ENCODE peak calls at places on chromosomes 13 and 19, in five cellular contexts. O is aorta, V is spleen, Q is tibial nerve, P is epithelial cell of esophagus. D is an unnamed sample.

GRCh38 chr13:40345654-40346372 is 320.6 kb downstream of the FOXO1 start:
- DNase-seq in O (no peak), V (peak), Q (no peak), P (no peak), D (no peak)

GRCh38 chr13:39209731-39210633 is 171.7 kb downstream of the NHLRC3 start:
- DNase-seq in O (no peak), V (no peak), Q (no peak), P (peak), D (peak)

GRCh38 chr13:51148223-51148951 is 37.3 kb upstream of the C13orf42 start:
- DNase-seq in O (no peak), V (peak), Q (no peak), P (no peak), D (no peak)

GRCh38 chr19:5131031-5131865 is 162.3 kb downstream of the KDM4B start:
- DNase-seq in O (no peak), V (peak), Q (no peak), P (no peak), D (no peak)

GRCh38 chr13:31725841-31726240 is 13.5 kb upstream of the RXFP2 start:
- DNase-seq in O (no peak), V (no peak), Q (no peak), P (peak), D (no peak)

GRCh38 chr13:35714096-35714495 is 237.6 kb upstream of the MAB21L1 start:
- DNase-seq in O (no peak), V (no peak), Q (no peak), P (peak), D (no peak)

GRCh38 chr13:63910406-63910957 is 2494.8 kb upstream of the PCDH20 start:
- DNase-seq in O (no peak), V (no peak), Q (no peak), P (no peak), D (peak)

GRCh38 chr19:31491246-31491645 is 142.0 kb upstream of the TSHZ3 start:
- DNase-seq in O (no peak), V (no peak), Q (no peak), P (no peak), D (no peak)

GRCh38 chr19:19354007-19354406 is 33.4 kb downstream of the MAU2 start:
- DNase-seq in O (no peak), V (no peak), Q (no peak), P (no peak), D (no peak)

GRCh38 chr19:12783849-12784393 is 7.4 kb upstream of the JUNB start:
- DNase-seq in O (peak), V (peak), Q (no peak), P (peak), D (no peak)

GRCh38 chr19:19040417-19040816 is 7.0 kb downstream of the ARMC6 start:
- DNase-seq in O (peak), V (no peak), Q (peak), P (peak), D (no peak)

GRCh38 chr13:51913421-51914136 is 51.8 kb downstream of the CCDC70 start:
- DNase-seq in O (no peak), V (no peak), Q (no peak), P (no peak), D (no peak)

GRCh38 chr13:70502944-70503343 is 394.7 kb upstream of the KLHL1 start:
- DNase-seq in O (no peak), V (no peak), Q (no peak), P (no peak), D (no peak)

GRCh38 chr19:58511353-58512208 is at the start of gene SLC27A5:
- DNase-seq in O (no peak), V (no peak), Q (no peak), P (no peak), D (no peak)

GRCh38 chr19:18006895-18007604 is 920 bp upstream of the ARRDC2 start:
- DNase-seq in O (peak), V (peak), Q (peak), P (peak), D (no peak)

GRCh38 chr19:16449330-16449961 is 22.3 kb downstream of the EPS15L1 start:
- DNase-seq in O (no peak), V (no peak), Q (no peak), P (no peak), D (no peak)

GRCh38 chr13:32224916-32225315 is 90.2 kb downstream of the ZAR1L start:
- DNase-seq in O (no peak), V (no peak), Q (no peak), P (no peak), D (no peak)

GRCh38 chr13:93249259-93249917 is 22.8 kb downstream of the GPC6 start:
- DNase-seq in O (no peak), V (no peak), Q (no peak), P (peak), D (peak)

GRCh38 chr13:112995395-112996091 is 26.5 kb downstream of the MCF2L start:
- DNase-seq in O (no peak), V (no peak), Q (no peak), P (no peak), D (no peak)

GRCh38 chr13:77492982-77493381 is 42.5 kb upstream of the SCEL start:
- DNase-seq in O (no peak), V (no peak), Q (no peak), P (peak), D (no peak)
- H3K4me3 ChIP-seq in O (no peak), V (no peak), Q (no peak), P (no peak), D (no peak)

GRCh38 chr13:46795321-46795720 is 1.6 kb downstream of the ESD start:
- DNase-seq in O (no peak), V (no peak), Q (no peak), P (peak), D (peak)
- H3K4me3 ChIP-seq in O (no peak), V (no peak), Q (peak), P (no peak), D (no peak)

GRCh38 chr19:49428547-49429451 is 3.6 kb downstream of the GFY start:
- DNase-seq in O (no peak), V (no peak), Q (no peak), P (no peak), D (no peak)
- H3K4me3 ChIP-seq in O (no peak), V (no peak), Q (no peak), P (no peak), D (no peak)

DNA sequence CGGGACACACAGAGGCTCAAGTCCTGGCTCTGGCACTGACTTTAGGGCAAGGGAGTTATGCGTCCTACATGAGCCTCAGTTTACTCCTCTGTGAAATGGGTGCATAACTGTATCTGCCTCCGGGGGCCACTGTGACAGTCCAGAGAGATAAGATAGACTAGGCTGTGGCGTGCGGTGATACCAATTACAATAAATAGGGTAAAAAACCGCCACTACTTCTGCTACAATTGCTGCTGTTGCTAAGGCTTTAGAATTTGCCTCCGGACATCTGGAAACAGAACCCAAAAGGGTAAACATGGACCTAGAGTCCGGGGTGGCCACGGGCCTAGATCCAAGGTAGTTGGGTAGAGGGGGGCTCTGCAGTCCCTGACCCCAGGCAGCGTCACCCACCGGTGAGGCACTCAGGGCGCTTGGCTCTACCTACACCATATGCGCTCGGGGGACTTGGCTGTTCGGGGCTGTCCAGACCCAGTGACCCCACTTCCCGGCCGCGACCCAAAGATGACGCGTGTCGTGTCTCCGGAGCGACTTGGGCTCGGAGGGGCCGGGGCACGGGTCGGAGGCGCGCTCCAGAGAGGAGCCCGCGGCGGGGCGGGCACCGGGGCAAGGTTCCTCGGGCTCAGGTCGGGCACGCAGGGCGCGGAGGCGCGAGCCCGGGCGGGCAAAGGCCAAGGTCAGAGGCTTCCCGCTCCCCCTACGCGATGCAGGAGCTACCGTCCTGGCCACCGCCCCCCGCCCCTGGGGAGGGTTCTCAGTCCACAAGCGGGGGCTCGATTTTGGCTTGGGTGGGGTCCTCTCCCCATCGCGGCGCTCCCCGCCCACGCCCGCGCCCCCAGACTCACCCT is 1.0 kb downstream of the INSR start:
- DNase-seq in O (peak), V (peak), Q (no peak), P (no peak), D (no peak)
- H3K4me3 ChIP-seq in O (peak), V (peak), Q (peak), P (peak), D (peak)

GRCh38 chr13:98672947-98673545 is 79.4 kb downstream of the SLC15A1 start:
- DNase-seq in O (peak), V (peak), Q (peak), P (peak), D (peak)
- H3K4me3 ChIP-seq in O (no peak), V (no peak), Q (no peak), P (no peak), D (peak)

DNA sequence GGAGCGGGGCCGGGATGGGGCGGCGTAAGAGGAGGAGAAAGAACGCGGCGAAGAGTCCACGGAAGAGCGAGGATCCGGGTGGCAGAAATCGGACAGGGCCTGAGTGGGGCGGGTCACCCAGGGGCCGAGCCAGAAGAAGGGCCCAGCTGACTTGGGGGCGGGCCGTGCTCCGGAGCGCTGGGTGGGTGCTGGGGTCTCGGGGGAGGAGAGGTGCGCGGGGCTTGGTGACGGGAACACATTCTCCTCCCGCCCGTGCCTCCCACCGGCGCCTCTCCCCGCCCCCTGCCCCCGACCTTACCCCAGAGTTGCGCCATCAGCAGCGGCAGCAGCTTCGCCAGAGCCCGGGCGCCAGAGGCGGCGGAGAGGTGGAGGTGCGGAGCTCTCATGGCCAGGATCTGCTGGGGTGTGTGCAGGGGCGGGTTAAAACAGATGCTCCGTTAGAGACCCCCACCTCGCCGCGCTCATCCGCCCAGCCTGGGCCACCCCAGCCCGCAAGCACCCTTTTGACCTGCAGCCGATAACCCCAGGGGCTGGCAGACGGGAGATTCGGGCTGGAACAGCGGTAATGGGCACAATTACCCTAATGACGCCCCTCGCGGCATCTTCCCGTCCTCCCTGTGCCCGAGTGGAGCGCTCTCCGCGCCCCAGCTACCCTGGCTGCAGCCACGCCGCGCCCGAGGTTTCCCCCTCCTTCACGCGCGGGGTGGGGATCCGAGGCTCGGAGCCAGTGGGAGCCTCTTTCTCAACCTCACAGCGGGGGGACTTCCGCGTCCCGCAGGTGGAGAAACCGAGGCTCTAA is 565 bp downstream of the KLK10 start:
- DNase-seq in O (no peak), V (no peak), Q (no peak), P (no peak), D (no peak)
- H3K4me3 ChIP-seq in O (no peak), V (peak), Q (peak), P (peak), D (peak)

DNA sequence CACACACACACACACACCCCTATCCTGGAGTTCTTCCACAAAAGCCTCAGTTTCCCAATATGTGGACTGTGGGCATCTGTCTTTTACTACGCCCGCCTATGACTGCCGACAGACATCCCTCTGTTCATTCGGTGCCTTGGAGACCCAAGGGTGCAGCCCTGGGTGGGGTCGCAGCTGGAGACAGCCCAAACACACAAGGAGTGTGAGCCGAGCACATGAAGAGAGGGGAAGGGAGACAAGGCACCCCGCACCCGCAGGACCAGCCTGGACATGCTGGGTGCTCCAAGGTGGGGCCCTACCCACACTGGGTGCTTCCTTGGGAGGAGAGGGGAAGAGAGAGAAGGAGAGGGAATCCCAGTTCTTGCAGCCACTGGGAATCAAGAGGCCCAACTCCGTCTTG is 878 bp downstream of the PINLYP start:
- DNase-seq in O (no peak), V (no peak), Q (no peak), P (peak), D (no peak)
- H3K4me3 ChIP-seq in O (no peak), V (no peak), Q (no peak), P (peak), D (no peak)

DNA sequence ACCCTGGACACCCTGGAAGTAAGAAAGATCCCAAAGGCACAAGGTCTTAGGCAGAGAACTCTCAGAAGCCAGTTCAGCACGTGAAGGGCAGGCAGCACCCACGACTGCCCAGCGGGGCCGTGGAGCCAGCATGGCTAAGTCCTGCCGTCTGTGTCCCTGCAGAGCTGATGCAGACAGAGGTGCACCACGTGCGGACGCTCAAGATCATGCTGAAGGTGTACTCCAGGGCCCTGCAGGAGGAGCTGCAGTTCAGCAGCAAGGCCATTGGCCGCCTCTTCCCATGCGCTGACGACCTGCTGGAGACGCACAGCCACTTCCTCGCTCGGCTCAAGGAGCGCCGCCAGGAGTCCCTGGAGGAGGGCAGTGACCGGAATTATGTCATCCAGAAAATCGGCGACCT is 44.8 kb downstream of the PEX11G start:
- DNase-seq in O (no peak), V (no peak), Q (no peak), P (no peak), D (no peak)
- H3K4me3 ChIP-seq in O (no peak), V (no peak), Q (no peak), P (no peak), D (no peak)

D was measured in retinal pigment epithelial cell.